ENCODE peak calls at places on chromosomes 1 and 21, in ten cellular contexts. B is HT-29, D is fibroblast of mammary gland, I is Right ventricle myocardium superior, C is LHCN-M2, A is A172, W is natural killer cell, Z is caudate nucleus, L is psoas muscle, Q is HEK293T. O is an unnamed sample.

GRCh38 chr1:225811622-225812487 is 1.9 kb downstream of the EPHX1 start:
- DNase-seq in Z (no peak), A (no peak), W (no peak), C (no peak), Q (peak; percentile 65), D (no peak), B (peak; percentile 30), I (no peak), L (no peak), O (no peak)

GRCh38 chr1:227789042-227789880 is 26.2 kb upstream of the PRSS38 start:
- DNase-seq in W (no peak), D (peak; percentile 51), I (no peak), B (no peak), A (no peak), L (no peak), Z (no peak), C (no peak), Q (peak; percentile 13), O (no peak)

GRCh38 chr1:44707112-44707881 is 23.7 kb downstream of the RNU5D-1 start:
- DNase-seq in B (no peak), A (peak; percentile 87), L (no peak), I (no peak), C (peak; percentile 84), Q (no peak), W (no peak), Z (no peak), D (peak; percentile 97), O (no peak)

GRCh38 chr1:208357663-208358507 is 113.7 kb upstream of the PLXNA2 start:
- DNase-seq in W (no peak), C (no peak), B (no peak), A (no peak), D (no peak), I (no peak), Z (no peak), L (no peak), Q (no peak), O (no peak)

GRCh38 chr1:225877570-225877969 is 4.6 kb downstream of the TMEM63A start:
- DNase-seq in C (peak; percentile 72), Z (peak; percentile 86), B (peak; percentile 84), W (no peak), A (peak; percentile 48), I (peak; percentile 77), L (peak; percentile 87), D (peak; percentile 38), Q (peak; percentile 69), O (peak; percentile 74)

GRCh38 chr1:53585116-53585515 is 125.9 kb downstream of the DMRTB1 start:
- DNase-seq in Q (no peak), Z (no peak), B (no peak), A (no peak), C (no peak), D (peak; percentile 17), L (no peak), I (no peak), W (peak; percentile 67), O (no peak)

GRCh38 chr1:208120426-208120790 is 123.8 kb downstream of the PLXNA2 start:
- DNase-seq in W (no peak), B (no peak), A (no peak), C (no peak), L (no peak), Q (no peak), D (no peak), I (no peak), Z (no peak), O (no peak)

GRCh38 chr1:30688920-30689794 is 34.2 kb downstream of the MATN1 start:
- DNase-seq in C (no peak), W (no peak), A (no peak), Q (no peak), I (no peak), B (no peak), D (no peak), Z (no peak), L (peak; percentile 19), O (no peak)

GRCh38 chr1:147890177-147890790 is 12.3 kb upstream of the GJA8 start:
- DNase-seq in C (peak; percentile 26), L (peak; percentile 68), D (peak; percentile 22), B (peak; percentile 90), Z (peak; percentile 3), A (peak; percentile 56), I (peak; percentile 84), W (peak; percentile 31), Q (peak; percentile 86), O (peak; percentile 90)

GRCh38 chr1:207579436-207579799 is 65.5 kb upstream of the CR1L start:
- DNase-seq in D (peak; percentile 72), Q (peak; percentile 61), Z (no peak), W (peak; percentile 19), C (peak; percentile 64), I (no peak), B (peak; percentile 87), L (no peak), A (peak; percentile 83), O (peak; percentile 35)

GRCh38 chr21:38500073-38500472 is 1.8 kb upstream of the ERG start:
- DNase-seq in Z (no peak), I (no peak), L (no peak), C (no peak), Q (no peak), B (no peak), W (no peak), A (no peak), D (no peak), O (no peak)

GRCh38 chr1:21299780-21300395 is 9.6 kb upstream of the ECE1 start:
- DNase-seq in Q (no peak), B (no peak), D (peak; percentile 48), C (no peak), I (no peak), Z (no peak), W (no peak), A (no peak), L (no peak), O (no peak)

GRCh38 chr1:59123081-59123675 is 173.7 kb upstream of the FGGY start:
- DNase-seq in L (no peak), I (no peak), C (no peak), Q (no peak), Z (no peak), A (no peak), B (no peak), D (no peak), W (no peak), O (no peak)

GRCh38 chr1:179493323-179493722 is 82.4 kb downstream of the NPHS2 start:
- DNase-seq in D (no peak), C (peak; percentile 6), A (peak; percentile 36), Q (no peak), I (no peak), Z (no peak), B (no peak), L (no peak), W (no peak), O (no peak)

GRCh38 chr1:6352138-6352563 is 41.4 kb downstream of the ACOT7 start:
- DNase-seq in C (no peak), W (no peak), A (no peak), D (no peak), B (peak; percentile 38), Z (no peak), L (no peak), I (no peak), Q (no peak), O (peak; percentile 43)

GRCh38 chr1:222171005-222171404 is 376.9 kb downstream of the HHIPL2 start:
- DNase-seq in B (peak; percentile 31), W (no peak), Q (peak; percentile 25), D (peak; percentile 76), Z (no peak), A (peak; percentile 61), L (no peak), I (no peak), C (peak; percentile 51), O (no peak)

GRCh38 chr21:40102682-40103081 is 235.4 kb downstream of the PCP4 start:
- DNase-seq in D (no peak), L (no peak), Z (no peak), B (no peak), C (no peak), Q (no peak), W (no peak), I (no peak), A (no peak), O (no peak)

GRCh38 chr1:98452162-98452561 is 209.4 kb upstream of the SNX7 start:
- DNase-seq in C (no peak), Z (no peak), D (no peak), W (no peak), L (no peak), B (no peak), A (no peak), Q (no peak), I (no peak), O (no peak)

GRCh38 chr1:198147216-198147615 is 9.6 kb upstream of the NEK7 start:
- DNase-seq in C (no peak), B (no peak), Q (no peak), Z (no peak), L (no peak), D (no peak), I (no peak), W (no peak), A (no peak), O (no peak)

GRCh38 chr1:14852301-14852700 is 253.8 kb downstream of the KAZN start:
- DNase-seq in D (no peak), B (no peak), I (no peak), C (no peak), L (no peak), A (no peak), W (no peak), Q (no peak), Z (no peak), O (no peak)

GRCh38 chr1:51927029-51927428 is 48.5 kb upstream of the NRDC start:
- DNase-seq in C (no peak), L (no peak), Z (no peak), D (peak; percentile 47), A (no peak), Q (no peak), I (no peak), B (no peak), W (no peak), O (no peak)

GRCh38 chr1:214281902-214282695 is 1.1 kb downstream of the SMYD2 start:
- DNase-seq in W (no peak), C (peak; percentile 67), L (peak; percentile 73), B (peak; percentile 55), I (peak; percentile 76), Z (no peak), D (peak; percentile 80), A (peak; percentile 64), Q (no peak), O (peak; percentile 18)

GRCh38 chr1:51973587-51974474 is 16.7 kb downstream of the RAB3B start:
- DNase-seq in Q (no peak), L (no peak), D (peak; percentile 49), Z (no peak), W (no peak), I (no peak), C (no peak), A (peak; percentile 6), B (no peak), O (no peak)

GRCh38 chr1:96538001-96538649 is 183.5 kb upstream of the PTBP2 start:
- DNase-seq in Z (peak; percentile 12), B (peak; percentile 9), L (no peak), C (peak; percentile 72), Q (no peak), W (no peak), I (no peak), A (no peak), D (peak; percentile 95), O (no peak)

GRCh38 chr1:54355931-54356679 is 50.1 kb downstream of the SSBP3 start:
- DNase-seq in D (no peak), W (no peak), B (no peak), Z (no peak), Q (no peak), I (no peak), L (no peak), C (no peak), A (no peak), O (no peak)

GRCh38 chr1:2294033-2294640 is 66.0 kb downstream of the SKI start:
- DNase-seq in C (peak; percentile 42), B (no peak), W (no peak), A (no peak), L (no peak), Q (no peak), D (peak; percentile 51), Z (no peak), I (no peak), O (no peak)

O was measured in nephron progenitor cell.